ENCODE peak calls at places on chromosomes 7 and 10, in eight cellular contexts. One of them, this sample, is unnamed.

GRCh38 chr10:110625951-110626855 is 17.9 kb upstream of the RBM20 start:
- DNase-seq in BJ: no peak
- DNase-seq in cardiac muscle cell: no peak
- DNase-seq in CD8-positive, alpha-beta T cell: no peak
- DNase-seq in A549: no peak
- DNase-seq in cardiac fibroblast: no peak
- DNase-seq in MM.1S: no peak
- DNase-seq in HCT116: no peak
- DNase-seq in this sample: no peak

GRCh38 chr7:77308792-77309191 is 107.4 kb downstream of the GSAP start:
- DNase-seq in CD8-positive, alpha-beta T cell: no peak
- DNase-seq in MM.1S: no peak
- DNase-seq in cardiac fibroblast: no peak
- DNase-seq in A549: no peak
- DNase-seq in HCT116: no peak
- DNase-seq in BJ: no peak
- DNase-seq in cardiac muscle cell: no peak
- DNase-seq in this sample: no peak

GRCh38 chr7:138892016-138892630 is 89.1 kb downstream of the KIAA1549 start:
- DNase-seq in HCT116: no peak
- DNase-seq in cardiac fibroblast: no peak
- DNase-seq in MM.1S: no peak
- DNase-seq in BJ: no peak
- DNase-seq in A549: no peak
- DNase-seq in CD8-positive, alpha-beta T cell: no peak
- DNase-seq in cardiac muscle cell: no peak
- DNase-seq in this sample: no peak

GRCh38 chr10:21494221-21495001 is 31.1 kb downstream of the SKIDA1 start:
- DNase-seq in CD8-positive, alpha-beta T cell: no peak
- DNase-seq in HCT116: no peak
- DNase-seq in BJ: no peak
- DNase-seq in cardiac fibroblast: peak; percentile 39
- DNase-seq in A549: peak; percentile 66
- DNase-seq in cardiac muscle cell: peak; percentile 66
- DNase-seq in MM.1S: no peak
- DNase-seq in this sample: no peak

GRCh38 chr10:667096-667495 is 22.4 kb downstream of the DIP2C start:
- DNase-seq in MM.1S: no peak
- DNase-seq in A549: no peak
- DNase-seq in CD8-positive, alpha-beta T cell: no peak
- DNase-seq in HCT116: no peak
- DNase-seq in cardiac fibroblast: no peak
- DNase-seq in BJ: no peak
- DNase-seq in cardiac muscle cell: no peak
- DNase-seq in this sample: no peak

GRCh38 chr10:106551501-106551900 is 613.0 kb downstream of the SORCS1 start:
- DNase-seq in MM.1S: no peak
- DNase-seq in HCT116: no peak
- DNase-seq in CD8-positive, alpha-beta T cell: no peak
- DNase-seq in A549: no peak
- DNase-seq in BJ: no peak
- DNase-seq in cardiac muscle cell: no peak
- DNase-seq in cardiac fibroblast: no peak
- DNase-seq in this sample: peak; percentile 36

GRCh38 chr10:88762906-88763305 is 3.1 kb downstream of the LIPN start:
- DNase-seq in BJ: no peak
- DNase-seq in A549: no peak
- DNase-seq in CD8-positive, alpha-beta T cell: no peak
- DNase-seq in HCT116: no peak
- DNase-seq in cardiac fibroblast: no peak
- DNase-seq in cardiac muscle cell: no peak
- DNase-seq in MM.1S: no peak
- DNase-seq in this sample: no peak

GRCh38 chr7:106421181-106421762 is 136.5 kb upstream of the NAMPT start:
- DNase-seq in CD8-positive, alpha-beta T cell: no peak
- DNase-seq in cardiac muscle cell: no peak
- DNase-seq in A549: no peak
- DNase-seq in BJ: peak; percentile 75
- DNase-seq in MM.1S: no peak
- DNase-seq in HCT116: no peak
- DNase-seq in cardiac fibroblast: peak; percentile 97
- DNase-seq in this sample: peak; percentile 64

GRCh38 chr10:75335983-75336382 is 65.6 kb downstream of the ZNF503 start:
- DNase-seq in MM.1S: peak; percentile 28
- DNase-seq in cardiac fibroblast: no peak
- DNase-seq in A549: no peak
- DNase-seq in HCT116: no peak
- DNase-seq in BJ: no peak
- DNase-seq in CD8-positive, alpha-beta T cell: no peak
- DNase-seq in cardiac muscle cell: no peak
- DNase-seq in this sample: no peak

DNA sequence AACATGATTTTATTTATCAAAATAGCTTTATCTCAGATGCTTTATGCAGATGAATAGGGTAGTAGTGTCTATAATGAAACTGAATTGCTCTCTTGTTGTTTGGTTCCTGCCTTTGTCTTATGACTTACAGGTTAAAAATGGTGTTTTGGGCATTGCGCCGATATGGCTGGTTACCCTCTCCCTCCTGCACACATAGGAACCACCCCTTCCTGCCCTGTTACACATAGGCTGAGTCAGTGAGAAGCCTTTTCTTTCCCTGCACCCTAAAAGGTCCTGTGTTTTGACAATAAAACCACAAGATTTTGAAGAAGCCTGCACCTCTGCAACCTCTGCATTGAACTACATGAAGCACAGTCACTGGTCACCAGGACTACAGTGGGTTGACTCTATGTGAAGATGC is 655.8 kb upstream of the ANKRD30A start:
- DNase-seq in cardiac fibroblast: peak; percentile 92
- DNase-seq in MM.1S: no peak
- DNase-seq in A549: no peak
- DNase-seq in HCT116: no peak
- DNase-seq in BJ: no peak
- DNase-seq in cardiac muscle cell: no peak
- DNase-seq in CD8-positive, alpha-beta T cell: no peak
- DNase-seq in this sample: no peak
- H3K4me3 ChIP-seq in cardiac fibroblast: no peak overlapping the region
- H3K4me3 ChIP-seq in MM.1S: no peak overlapping the region
- H3K4me3 ChIP-seq in A549: no peak overlapping the region
- H3K4me3 ChIP-seq in HCT116: no peak overlapping the region
- H3K4me3 ChIP-seq in BJ: no peak overlapping the region
- H3K4me3 ChIP-seq in cardiac muscle cell: no peak overlapping the region
- H3K4me3 ChIP-seq in CD8-positive, alpha-beta T cell: no peak overlapping the region
- H3K4me3 ChIP-seq in this sample: no peak overlapping the region

GRCh38 chr10:17805921-17806577 is 3.1 kb upstream of the MRC1 start:
- DNase-seq in CD8-positive, alpha-beta T cell: no peak
- DNase-seq in HCT116: peak; percentile 29
- DNase-seq in cardiac muscle cell: peak; percentile 16
- DNase-seq in cardiac fibroblast: no peak
- DNase-seq in BJ: no peak
- DNase-seq in A549: peak; percentile 31
- DNase-seq in MM.1S: no peak
- DNase-seq in this sample: no peak
- TF ChIP-seq CTCF in CD8-positive, alpha-beta T cell: no peak
- TF ChIP-seq CTCF in HCT116: peak; percentile 63
- TF ChIP-seq CTCF in cardiac muscle cell: no peak
- TF ChIP-seq CTCF in cardiac fibroblast: no peak
- TF ChIP-seq CTCF in BJ: no peak
- TF ChIP-seq CTCF in A549: peak; percentile 14
- TF ChIP-seq CTCF in MM.1S: peak; percentile 27
- TF ChIP-seq CTCF in this sample: peak; percentile 24

GRCh38 chr10:62414359-62414758 is 40.2 kb downstream of the ZNF365 start:
- DNase-seq in MM.1S: no peak
- DNase-seq in BJ: no peak
- DNase-seq in cardiac muscle cell: no peak
- DNase-seq in HCT116: no peak
- DNase-seq in cardiac fibroblast: peak; percentile 10
- DNase-seq in CD8-positive, alpha-beta T cell: no peak
- DNase-seq in A549: no peak
- DNase-seq in this sample: no peak
- H3K4me3 ChIP-seq in MM.1S: no peak overlapping the region
- H3K4me3 ChIP-seq in BJ: no peak overlapping the region
- H3K4me3 ChIP-seq in cardiac muscle cell: no peak overlapping the region
- H3K4me3 ChIP-seq in HCT116: no peak overlapping the region
- H3K4me3 ChIP-seq in cardiac fibroblast: no peak overlapping the region
- H3K4me3 ChIP-seq in CD8-positive, alpha-beta T cell: no peak overlapping the region
- H3K4me3 ChIP-seq in A549: no peak overlapping the region
- H3K4me3 ChIP-seq in this sample: no peak overlapping the region

GRCh38 chr7:121605297-121605640 is 209.2 kb upstream of the FAM3C start:
- DNase-seq in A549: no peak
- DNase-seq in MM.1S: peak; percentile 21
- DNase-seq in HCT116: no peak
- DNase-seq in cardiac fibroblast: peak; percentile 24
- DNase-seq in CD8-positive, alpha-beta T cell: no peak
- DNase-seq in BJ: no peak
- DNase-seq in cardiac muscle cell: peak; percentile 11
- DNase-seq in this sample: no peak
- TF ChIP-seq CTCF in A549: no peak
- TF ChIP-seq CTCF in MM.1S: no peak
- TF ChIP-seq CTCF in HCT116: no peak
- TF ChIP-seq CTCF in cardiac fibroblast: peak; percentile 9
- TF ChIP-seq CTCF in CD8-positive, alpha-beta T cell: no peak
- TF ChIP-seq CTCF in BJ: no peak
- TF ChIP-seq CTCF in cardiac muscle cell: peak; percentile 32
- TF ChIP-seq CTCF in this sample: no peak

GRCh38 chr7:134029743-134030142 is 97.4 kb upstream of the LRGUK start:
- DNase-seq in cardiac fibroblast: peak; percentile 4
- DNase-seq in BJ: no peak
- DNase-seq in MM.1S: no peak
- DNase-seq in HCT116: no peak
- DNase-seq in A549: no peak
- DNase-seq in CD8-positive, alpha-beta T cell: no peak
- DNase-seq in cardiac muscle cell: no peak
- DNase-seq in this sample: no peak

GRCh38 chr7:134030460-134030865 is 96.7 kb upstream of the LRGUK start:
- DNase-seq in A549: no peak
- DNase-seq in cardiac muscle cell: no peak
- DNase-seq in CD8-positive, alpha-beta T cell: no peak
- DNase-seq in HCT116: no peak
- DNase-seq in cardiac fibroblast: no peak
- DNase-seq in MM.1S: no peak
- DNase-seq in BJ: no peak
- DNase-seq in this sample: no peak

GRCh38 chr7:134024729-134025128 is 102.4 kb upstream of the LRGUK start:
- DNase-seq in A549: no peak
- DNase-seq in cardiac muscle cell: no peak
- DNase-seq in CD8-positive, alpha-beta T cell: no peak
- DNase-seq in HCT116: no peak
- DNase-seq in BJ: no peak
- DNase-seq in cardiac fibroblast: no peak
- DNase-seq in MM.1S: no peak
- DNase-seq in this sample: no peak

GRCh38 chr7:134031835-134032617 is 95.1 kb upstream of the LRGUK start:
- DNase-seq in MM.1S: no peak
- DNase-seq in A549: no peak
- DNase-seq in BJ: no peak
- DNase-seq in CD8-positive, alpha-beta T cell: peak; percentile 49
- DNase-seq in cardiac fibroblast: peak; percentile 11
- DNase-seq in cardiac muscle cell: peak; percentile 23
- DNase-seq in HCT116: no peak
- DNase-seq in this sample: no peak

DNA sequence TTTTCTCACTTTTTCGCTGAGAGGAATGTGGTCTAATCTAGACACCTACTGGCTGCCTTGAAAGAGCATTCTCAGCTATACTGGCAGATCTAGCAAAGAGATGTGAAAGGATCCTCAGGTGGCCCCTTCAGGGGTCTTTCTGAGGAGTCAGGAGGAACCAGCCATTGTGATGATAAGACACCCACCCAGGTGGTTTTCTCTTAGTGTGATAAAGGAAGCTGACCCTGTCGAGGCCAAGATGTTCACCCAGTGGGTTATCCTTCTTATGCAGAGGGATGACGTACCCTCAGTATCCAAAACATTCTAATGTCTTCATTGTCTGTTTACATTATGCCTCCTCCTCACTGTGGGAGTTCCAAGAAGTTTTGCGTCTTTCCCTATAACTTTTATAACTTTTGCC is 98.3 kb upstream of the LRGUK start:
- DNase-seq in MM.1S: no peak
- DNase-seq in cardiac muscle cell: no peak
- DNase-seq in A549: no peak
- DNase-seq in BJ: no peak
- DNase-seq in HCT116: no peak
- DNase-seq in CD8-positive, alpha-beta T cell: no peak
- DNase-seq in cardiac fibroblast: no peak
- DNase-seq in this sample: no peak
- H3K4me3 ChIP-seq in MM.1S: no peak overlapping the region
- H3K4me3 ChIP-seq in cardiac muscle cell: no peak overlapping the region
- H3K4me3 ChIP-seq in A549: no peak overlapping the region
- H3K4me3 ChIP-seq in BJ: no peak overlapping the region
- H3K4me3 ChIP-seq in HCT116: no peak overlapping the region
- H3K4me3 ChIP-seq in CD8-positive, alpha-beta T cell: no peak overlapping the region
- H3K4me3 ChIP-seq in cardiac fibroblast: no peak overlapping the region
- H3K4me3 ChIP-seq in this sample: no peak overlapping the region

DNA sequence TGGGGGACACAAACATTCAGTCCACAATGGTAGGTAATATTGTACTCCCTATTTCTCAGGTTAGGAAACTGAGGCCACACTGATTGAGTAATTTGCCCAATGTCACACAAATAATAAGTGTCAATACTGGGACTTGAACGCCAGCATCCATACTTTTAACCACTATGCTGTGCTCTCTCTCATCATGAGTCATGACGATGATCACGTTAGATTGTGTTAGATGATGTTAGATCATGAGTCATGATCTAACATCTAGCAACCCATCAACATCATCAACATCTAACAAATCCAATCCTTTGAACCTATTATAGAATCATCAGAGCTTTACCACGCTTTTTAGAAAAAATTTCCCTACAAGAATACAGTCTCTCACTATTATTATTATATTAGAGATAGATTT is 28.1 kb upstream of the HERPUD2 start:
- DNase-seq in cardiac fibroblast: peak; percentile 68
- DNase-seq in BJ: no peak
- DNase-seq in MM.1S: no peak
- DNase-seq in cardiac muscle cell: no peak
- DNase-seq in A549: peak; percentile 39
- DNase-seq in HCT116: no peak
- DNase-seq in CD8-positive, alpha-beta T cell: peak; percentile 22
- DNase-seq in this sample: no peak
- TF ChIP-seq CTCF in cardiac fibroblast: no peak
- TF ChIP-seq CTCF in BJ: no peak
- TF ChIP-seq CTCF in MM.1S: no peak
- TF ChIP-seq CTCF in cardiac muscle cell: no peak
- TF ChIP-seq CTCF in A549: no peak
- TF ChIP-seq CTCF in HCT116: no peak
- TF ChIP-seq CTCF in CD8-positive, alpha-beta T cell: no peak
- TF ChIP-seq CTCF in this sample: no peak

GRCh38 chr10:31706464-31706863 is 222.2 kb downstream of the ARHGAP12 start:
- DNase-seq in HCT116: no peak
- DNase-seq in cardiac fibroblast: no peak
- DNase-seq in A549: no peak
- DNase-seq in MM.1S: no peak
- DNase-seq in CD8-positive, alpha-beta T cell: no peak
- DNase-seq in cardiac muscle cell: no peak
- DNase-seq in BJ: no peak
- DNase-seq in this sample: no peak
- H3K4me3 ChIP-seq in HCT116: no peak overlapping the region
- H3K4me3 ChIP-seq in cardiac fibroblast: no peak overlapping the region
- H3K4me3 ChIP-seq in A549: no peak overlapping the region
- H3K4me3 ChIP-seq in MM.1S: no peak overlapping the region
- H3K4me3 ChIP-seq in CD8-positive, alpha-beta T cell: no peak overlapping the region
- H3K4me3 ChIP-seq in cardiac muscle cell: no peak overlapping the region
- H3K4me3 ChIP-seq in BJ: no peak overlapping the region
- H3K4me3 ChIP-seq in this sample: no peak overlapping the region

GRCh38 chr7:46559194-46559576 is 638.1 kb upstream of the IGFBP3 start:
- DNase-seq in cardiac fibroblast: peak; percentile 85
- DNase-seq in CD8-positive, alpha-beta T cell: no peak
- DNase-seq in MM.1S: no peak
- DNase-seq in cardiac muscle cell: no peak
- DNase-seq in A549: peak; percentile 44
- DNase-seq in HCT116: no peak
- DNase-seq in BJ: peak; percentile 56
- DNase-seq in this sample: no peak
- TF ChIP-seq CTCF in cardiac fibroblast: no peak
- TF ChIP-seq CTCF in CD8-positive, alpha-beta T cell: no peak
- TF ChIP-seq CTCF in MM.1S: no peak
- TF ChIP-seq CTCF in cardiac muscle cell: no peak
- TF ChIP-seq CTCF in A549: no peak
- TF ChIP-seq CTCF in HCT116: no peak
- TF ChIP-seq CTCF in BJ: no peak
- TF ChIP-seq CTCF in this sample: no peak

This sample was measured in HFF-Myc.